ENCODE peak calls at places on chromosome 2, in seven cellular contexts. K, T, L, I, Y, B and F are unnamed samples.
A peak's percentile ranks its signal among the peaks of the same experiment; 100 is the strongest.

GRCh38 chr2:178267660-178268059 is 73.3 kb downstream of the OSBPL6 start:
- DNase-seq in B (no peak), L (no peak), Y (no peak), T (no peak), I (no peak), K (no peak), F (no peak)

GRCh38 chr2:111178730-111179405 is 58.2 kb downstream of the BCL2L11 start:
- DNase-seq in K (peak; percentile 47), T (peak; percentile 10), L (no peak), I (peak; percentile 66), B (no peak), Y (peak; percentile 49), F (no peak)

GRCh38 chr2:150046211-150046610 is 441.3 kb downstream of the RND3 start:
- DNase-seq in T (peak; percentile 76), B (no peak), Y (peak; percentile 52), I (no peak), K (peak; percentile 70), L (no peak), F (no peak)

GRCh38 chr2:140349695-140350094 is 1569.5 kb upstream of the NXPH2 start:
- DNase-seq in I (no peak), Y (no peak), B (no peak), T (no peak), L (no peak), K (no peak), F (no peak)

GRCh38 chr2:164835302-164835701 is 6.3 kb downstream of the COBLL1 start:
- DNase-seq in K (no peak), T (no peak), I (no peak), B (no peak), L (no peak), Y (no peak), F (no peak)

GRCh38 chr2:157441072-157441454 is 2.8 kb downstream of the CYTIP start:
- DNase-seq in B (no peak), K (no peak), L (peak; percentile 32), T (no peak), I (no peak), Y (no peak), F (no peak)

GRCh38 chr2:64700133-64700809 is 46.6 kb upstream of the SERTAD2 start:
- DNase-seq in L (no peak), I (no peak), K (no peak), B (no peak), T (peak; percentile 72), Y (peak; percentile 50), F (no peak)

GRCh38 chr2:21036708-21037670 is 6.9 kb downstream of the APOB start:
- DNase-seq in K (no peak), T (no peak), I (no peak), B (no peak), Y (no peak), L (no peak), F (no peak)

GRCh38 chr2:64859208-64860161 is 129.7 kb upstream of the SLC1A4 start:
- DNase-seq in I (peak; percentile 88), Y (peak; percentile 87), L (peak; percentile 94), B (peak; percentile 95), T (peak; percentile 98), K (peak; percentile 95), F (peak; percentile 95)

GRCh38 chr2:236642584-236643291 is 73.1 kb downstream of the ACKR3 start:
- DNase-seq in I (peak; percentile 91), K (peak; percentile 100), T (peak; percentile 100), B (peak; percentile 94), L (peak; percentile 73), Y (peak; percentile 96), F (peak; percentile 59)

GRCh38 chr2:45241061-45241561 is 231.9 kb upstream of the SIX2 start:
- DNase-seq in I (no peak), Y (peak; percentile 41), L (no peak), T (peak; percentile 62), K (peak; percentile 61), B (no peak), F (no peak)

GRCh38 chr2:216286616-216287231 is 85.6 kb downstream of the MARCHF4 start:
- DNase-seq in T (no peak), Y (no peak), I (no peak), B (no peak), L (no peak), K (no peak), F (no peak)

GRCh38 chr2:7203056-7203467 is 285.9 kb downstream of the RNF144A start:
- DNase-seq in I (peak; percentile 82), K (peak; percentile 59), T (peak; percentile 84), Y (peak; percentile 56), L (peak; percentile 24), B (no peak), F (peak; percentile 34)

GRCh38 chr2:179311071-179311470 is 46.4 kb upstream of the SESTD1 start:
- DNase-seq in I (no peak), T (no peak), B (no peak), L (no peak), K (no peak), Y (no peak), F (no peak)

GRCh38 chr2:121505005-121505404 is 25.7 kb upstream of the RNU4ATAC start:
- DNase-seq in K (peak; percentile 99), B (no peak), T (peak; percentile 95), I (no peak), Y (peak; percentile 87), L (no peak), F (no peak)

GRCh38 chr2:156589381-156590079 is 153.4 kb downstream of the GPD2 start:
- DNase-seq in I (peak; percentile 61), B (no peak), Y (peak; percentile 62), T (peak; percentile 58), K (peak; percentile 39), L (peak; percentile 12), F (peak; percentile 23)

GRCh38 chr2:1937480-1937879 is 193.2 kb upstream of the PXDN start:
- DNase-seq in B (no peak), Y (no peak), I (no peak), L (no peak), T (no peak), K (no peak), F (no peak)

GRCh38 chr2:146801886-146802285 is 1042.9 kb upstream of the ACVR2A start:
- DNase-seq in I (no peak), T (no peak), L (no peak), Y (no peak), K (peak; percentile 22), B (no peak), F (no peak)

GRCh38 chr2:219025637-219026585 is 15.4 kb downstream of the CFAP65 start:
- DNase-seq in L (no peak), T (no peak), Y (no peak), I (no peak), K (peak; percentile 6), B (peak; percentile 5), F (no peak)

GRCh38 chr2:152432765-152433164 is 97.8 kb downstream of the FMNL2 start:
- DNase-seq in I (no peak), Y (no peak), L (no peak), K (no peak), T (no peak), B (no peak), F (no peak)

GRCh38 chr2:59677095-59677609 is 876.3 kb downstream of the BCL11A start:
- DNase-seq in Y (no peak), B (no peak), K (no peak), L (no peak), T (no peak), I (no peak), F (no peak)

GRCh38 chr2:176446718-176447414 is 177.6 kb downstream of the MTX2 start:
- DNase-seq in L (no peak), K (no peak), Y (peak; percentile 27), B (no peak), I (no peak), T (no peak), F (no peak)

GRCh38 chr2:176449852-176450251 is 180.6 kb downstream of the MTX2 start:
- DNase-seq in K (peak; percentile 38), Y (peak; percentile 12), T (peak; percentile 59), L (no peak), B (no peak), I (no peak), F (no peak)

GRCh38 chr2:176443941-176444340 is 174.7 kb downstream of the MTX2 start:
- DNase-seq in T (peak; percentile 54), B (no peak), L (no peak), K (no peak), Y (peak; percentile 19), I (no peak), F (no peak)

GRCh38 chr2:176447616-176448015 is 178.4 kb downstream of the MTX2 start:
- DNase-seq in B (no peak), K (no peak), I (no peak), L (no peak), T (no peak), Y (no peak), F (no peak)

DNA sequence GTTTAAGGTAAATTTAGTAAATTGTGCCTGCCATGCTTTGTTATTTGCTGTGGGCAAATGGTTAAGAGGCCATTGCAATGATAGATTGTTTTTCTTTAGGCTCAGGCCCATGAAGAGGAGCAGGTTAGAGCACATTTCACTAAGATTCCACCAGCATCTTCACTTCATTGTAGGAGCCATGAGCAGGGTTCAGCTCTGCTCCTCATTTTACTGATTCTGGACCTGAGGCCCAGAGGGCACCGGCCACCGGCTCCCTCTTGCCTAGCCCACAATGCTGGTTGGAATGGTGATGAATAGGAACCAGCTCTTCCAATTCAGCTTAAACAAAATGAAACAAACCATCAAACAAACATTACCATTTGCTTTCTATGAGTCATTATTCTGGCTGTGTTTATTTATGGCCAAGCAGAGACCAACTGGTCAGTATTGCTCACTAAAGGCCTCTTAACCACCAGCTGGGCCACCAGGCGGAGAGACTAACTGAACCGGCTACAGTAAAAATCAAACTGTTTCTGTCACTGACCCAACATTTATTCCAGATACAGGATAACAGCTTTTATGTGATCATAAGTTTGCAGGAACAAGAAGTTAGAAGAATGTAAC is 176.7 kb downstream of the MTX2 start:
- DNase-seq in Y (peak; percentile 87), T (peak; percentile 63), K (peak; percentile 74), I (no peak), B (no peak), L (no peak), F (no peak)
- TF ChIP-seq CTCF in Y (no peak), T (no peak), K (no peak), I (no peak), B (no peak), L (no peak), F (no peak)

GRCh38 chr2:200471324-200471848 is 38.5 kb downstream of the KCTD18 start:
- DNase-seq in I (peak; percentile 31), K (no peak), T (no peak), L (peak; percentile 28), Y (no peak), B (no peak), F (peak; percentile 24)
- TF ChIP-seq CTCF in I (peak; percentile 53), K (peak; percentile 37), T (peak; percentile 50), L (peak; percentile 33), Y (peak; percentile 47), B (peak; percentile 54), F (no peak)

DNA sequence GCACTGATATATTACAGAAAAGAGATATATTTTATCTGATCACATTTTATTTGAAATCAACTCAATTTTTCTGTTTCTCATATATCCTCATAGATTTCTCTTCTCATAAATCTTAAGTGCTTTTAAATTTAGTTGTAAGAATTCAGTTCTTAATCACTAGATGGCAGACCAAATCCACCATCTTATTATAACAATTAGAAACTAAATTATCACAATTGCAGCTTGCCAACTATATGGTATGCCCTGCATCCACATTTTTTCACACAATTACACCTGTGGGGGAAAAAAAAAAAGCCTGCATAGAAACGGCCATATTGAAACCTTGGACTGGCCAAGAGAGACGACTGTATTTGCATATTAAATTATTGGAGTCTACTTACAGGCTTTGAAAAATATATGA is 64.4 kb downstream of the COL5A2 start:
- DNase-seq in K (no peak), Y (peak; percentile 38), L (no peak), I (no peak), T (peak; percentile 45), B (no peak), F (no peak)
- TF ChIP-seq CTCF in K (no peak), Y (peak; percentile 32), L (no peak), I (peak; percentile 34), T (peak; percentile 28), B (peak; percentile 15), F (peak; percentile 15)

GRCh38 chr2:677056-677949 is at the start of gene TMEM18:
- DNase-seq in T (peak; percentile 99), I (peak; percentile 98), B (no peak), L (peak; percentile 94), Y (peak; percentile 99), K (peak; percentile 97), F (peak; percentile 95)
- TF ChIP-seq CTCF in T (peak; percentile 26), I (peak; percentile 37), B (no peak), L (peak; percentile 41), Y (peak; percentile 32), K (peak; percentile 13), F (no peak)